ENCODE peak calls at places on chromosomes 16 and 17, in ten cellular contexts. D is mammary epithelial cell; S is activated B cell treated with CpG ODN at 0.5 μM for 24 hours; F is skeletal muscle cell; Z is stimulated activated CD8-positive, alpha-beta memory T cell treated with anti-CD3 and anti-CD28 coated beads, Interleukin-12 subunit alpha, Interleukin-12 subunit beta, amount 100 ng/mL, for 4 hours; B is GM06990; L is NAMALWA; H is EL; W is GM04504; O is activated CD4-positive, alpha-beta T cell treated with anti-CD3 and anti-CD28 coated beads, Interleukin-2, amount 50 U/mL, for 48 hours. J is an unnamed sample.

GRCh38 chr17:48791128-48792032 is 25.6 kb downstream of the TTLL6 start:
- DNase-seq in O (peak), H (peak), D (peak), B (peak), F (no peak), Z (no peak), S (no peak), W (peak), L (peak), J (no peak)

GRCh38 chr17:43556292-43556691 is 10.2 kb upstream of the ETV4 start:
- DNase-seq in L (no peak), B (no peak), D (peak), O (no peak), H (peak), F (no peak), S (no peak), W (peak), Z (no peak), J (no peak)

GRCh38 chr16:71788578-71788977 is 20.1 kb downstream of the AP1G1 start:
- DNase-seq in W (no peak), O (no peak), F (no peak), B (no peak), L (no peak), S (no peak), H (no peak), Z (no peak), D (no peak), J (no peak)

GRCh38 chr17:82338858-82339633 is 5.5 kb upstream of the SECTM1 start:
- DNase-seq in L (no peak), B (no peak), F (peak), W (no peak), D (peak), S (no peak), O (no peak), Z (no peak), H (peak), J (no peak)

GRCh38 chr16:7679899-7680298 is 347.3 kb downstream of the RBFOX1 start:
- DNase-seq in H (no peak), B (no peak), F (no peak), W (no peak), Z (no peak), D (no peak), S (no peak), L (no peak), O (no peak), J (no peak)

GRCh38 chr16:50599494-50599893 is 51.3 kb downstream of the NKD1 start:
- DNase-seq in S (no peak), O (no peak), Z (no peak), H (no peak), F (no peak), W (no peak), L (no peak), B (no peak), D (peak), J (no peak)

GRCh38 chr16:70573451-70574121 is 50.0 kb downstream of the SF3B3 start:
- DNase-seq in O (no peak), W (peak), Z (no peak), D (peak), F (peak), H (peak), B (no peak), S (no peak), L (no peak), J (no peak)

GRCh38 chr17:40352044-40352778 is 12.3 kb downstream of the GJD3 start:
- DNase-seq in Z (no peak), F (no peak), S (no peak), B (no peak), O (no peak), L (no peak), W (no peak), H (no peak), D (no peak), J (no peak)

GRCh38 chr16:8936421-8936820 is 27.3 kb downstream of the USP7 start:
- DNase-seq in B (no peak), W (no peak), H (peak), O (peak), D (peak), S (no peak), Z (peak), F (no peak), L (peak), J (peak)

GRCh38 chr17:69103557-69104233 is 38.0 kb downstream of the ABCA6 start:
- DNase-seq in Z (no peak), B (no peak), O (no peak), H (no peak), W (no peak), S (no peak), F (no peak), D (no peak), L (no peak), J (no peak)

GRCh38 chr16:86952769-86953168 is 364.4 kb downstream of the C16orf95 start:
- DNase-seq in L (no peak), W (no peak), F (no peak), H (peak), D (peak), B (no peak), O (no peak), Z (no peak), S (no peak), J (no peak)

GRCh38 chr17:33486135-33486886 is 193.2 kb upstream of the ASIC2 start:
- DNase-seq in D (no peak), L (no peak), F (no peak), H (no peak), W (no peak), O (no peak), B (no peak), S (no peak), Z (no peak), J (no peak)

GRCh38 chr17:45092932-45093430 is 31.9 kb downstream of the NMT1 start:
- DNase-seq in L (no peak), F (peak), O (no peak), D (peak), W (peak), Z (no peak), H (peak), B (no peak), S (no peak), J (no peak)

GRCh38 chr17:2700031-2700490 is 11.5 kb downstream of the CLUH start:
- DNase-seq in L (no peak), F (no peak), W (no peak), B (no peak), Z (no peak), S (no peak), H (no peak), D (no peak), O (no peak), J (no peak)

GRCh38 chr17:864315-864714 is 82.2 kb downstream of the MRM3 start:
- DNase-seq in S (no peak), Z (no peak), L (no peak), O (no peak), F (no peak), D (peak), W (no peak), H (no peak), B (no peak), J (no peak)

GRCh38 chr17:31313982-31314787 is at the start of gene EVI2B:
- DNase-seq in L (peak), W (no peak), D (peak), Z (no peak), F (no peak), H (peak), B (peak), S (no peak), O (no peak), J (peak)

GRCh38 chr17:9402590-9403199 is 172.9 kb downstream of the STX8 start:
- DNase-seq in L (peak), O (peak), B (no peak), F (no peak), W (no peak), H (peak), S (no peak), Z (no peak), D (no peak), J (no peak)

J was measured in naive B cell.